ENCODE peak calls at places on chromosomes 12 and 14, in four cellular contexts. One of them, this sample, is unnamed.
A peak's percentile ranks its signal among the peaks of the same experiment; 100 is the strongest.

GRCh38 chr12:19181666-19182426 is 52.3 kb downstream of the PLEKHA5 start:
- DNase-seq in NCI-H1105 treated with DMSO at 0.1 percent for 48 hours: peak; percentile 23
- DNase-seq in AG20443: no peak
- DNase-seq in mucosa of descending colon: no peak
- DNase-seq in this sample: no peak

GRCh38 chr12:109092484-109093021 is 719 bp downstream of the ALKBH2 start:
- DNase-seq in NCI-H1105 treated with DMSO at 0.1 percent for 48 hours: no peak
- DNase-seq in mucosa of descending colon: no peak
- DNase-seq in AG20443: no peak
- DNase-seq in this sample: no peak

GRCh38 chr12:52171950-52172512 is 19.8 kb downstream of the KRT80 start:
- DNase-seq in AG20443: no peak
- DNase-seq in NCI-H1105 treated with DMSO at 0.1 percent for 48 hours: no peak
- DNase-seq in mucosa of descending colon: peak; percentile 68
- DNase-seq in this sample: peak; percentile 61

GRCh38 chr12:38350342-38351181 is 34.0 kb downstream of the ALG10B start:
- DNase-seq in AG20443: no peak
- DNase-seq in mucosa of descending colon: no peak
- DNase-seq in NCI-H1105 treated with DMSO at 0.1 percent for 48 hours: no peak
- DNase-seq in this sample: no peak

GRCh38 chr12:91604897-91605296 is 422.3 kb upstream of the DCN start:
- DNase-seq in NCI-H1105 treated with DMSO at 0.1 percent for 48 hours: no peak
- DNase-seq in mucosa of descending colon: no peak
- DNase-seq in AG20443: no peak
- DNase-seq in this sample: no peak

GRCh38 chr12:130700492-130701401 is 15.4 kb downstream of the RIMBP2 start:
- DNase-seq in mucosa of descending colon: no peak
- DNase-seq in AG20443: no peak
- DNase-seq in NCI-H1105 treated with DMSO at 0.1 percent for 48 hours: no peak
- DNase-seq in this sample: no peak

GRCh38 chr12:70948236-70948975 is 27.9 kb upstream of the PTPRR start:
- DNase-seq in mucosa of descending colon: no peak
- DNase-seq in NCI-H1105 treated with DMSO at 0.1 percent for 48 hours: no peak
- DNase-seq in AG20443: no peak
- DNase-seq in this sample: no peak

GRCh38 chr14:53646925-53647324 is 309.7 kb downstream of the BMP4 start:
- DNase-seq in NCI-H1105 treated with DMSO at 0.1 percent for 48 hours: no peak
- DNase-seq in mucosa of descending colon: no peak
- DNase-seq in AG20443: no peak
- DNase-seq in this sample: no peak

GRCh38 chr14:90168425-90169105 is 87.8 kb upstream of the PSMC1 start:
- DNase-seq in AG20443: peak; percentile 47
- DNase-seq in NCI-H1105 treated with DMSO at 0.1 percent for 48 hours: no peak
- DNase-seq in mucosa of descending colon: no peak
- DNase-seq in this sample: no peak

GRCh38 chr12:1481326-1481725 is 113.1 kb downstream of the FBXL14 start:
- DNase-seq in AG20443: no peak
- DNase-seq in NCI-H1105 treated with DMSO at 0.1 percent for 48 hours: no peak
- DNase-seq in mucosa of descending colon: no peak
- DNase-seq in this sample: no peak

GRCh38 chr12:24560867-24561266 is 388.0 kb downstream of the BCAT1 start:
- DNase-seq in NCI-H1105 treated with DMSO at 0.1 percent for 48 hours: no peak
- DNase-seq in mucosa of descending colon: no peak
- DNase-seq in AG20443: no peak
- DNase-seq in this sample: no peak

GRCh38 chr12:89389755-89390661 is 37.7 kb upstream of the DUSP6 start:
- DNase-seq in mucosa of descending colon: no peak
- DNase-seq in NCI-H1105 treated with DMSO at 0.1 percent for 48 hours: no peak
- DNase-seq in AG20443: no peak
- DNase-seq in this sample: no peak

GRCh38 chr14:100536721-100537700 is 50.2 kb downstream of the BEGAIN start:
- DNase-seq in NCI-H1105 treated with DMSO at 0.1 percent for 48 hours: no peak
- DNase-seq in mucosa of descending colon: peak; percentile 24
- DNase-seq in AG20443: no peak
- DNase-seq in this sample: peak; percentile 24

GRCh38 chr12:75366629-75367028 is 24.3 kb upstream of the GLIPR1L2 start:
- DNase-seq in NCI-H1105 treated with DMSO at 0.1 percent for 48 hours: no peak
- DNase-seq in AG20443: no peak
- DNase-seq in mucosa of descending colon: no peak
- DNase-seq in this sample: no peak

GRCh38 chr12:28242888-28243633 is 52.8 kb downstream of the CCDC91 start:
- DNase-seq in AG20443: no peak
- DNase-seq in mucosa of descending colon: no peak
- DNase-seq in NCI-H1105 treated with DMSO at 0.1 percent for 48 hours: no peak
- DNase-seq in this sample: no peak